ENCODE peak calls at places on chromosomes 13 and 19, in six cellular contexts. J is A549, Z is brain microvascular endothelial cell, Q is fibroblast of pulmonary artery, I is AG09309, L is heart right ventricle. D is an unnamed sample.
A peak's percentile ranks its signal among the peaks of the same experiment; 100 is the strongest.

GRCh38 chr13:31765441-31765840 is 26.1 kb downstream of the RXFP2 start:
- DNase-seq in L (no peak), I (peak; percentile 75), J (no peak), Z (peak; percentile 88), Q (peak; percentile 65), D (peak; percentile 91)

GRCh38 chr13:111212517-111212873 is 97.4 kb downstream of the ARHGEF7 start:
- DNase-seq in Z (no peak), Q (no peak), J (no peak), L (no peak), I (no peak), D (no peak)

GRCh38 chr13:73647417-73647816 is 486.8 kb downstream of the KLF12 start:
- DNase-seq in Z (no peak), J (no peak), I (no peak), Q (no peak), L (no peak), D (no peak)

GRCh38 chr13:23799945-23800344 is 89.3 kb downstream of the MIPEP start:
- DNase-seq in I (no peak), J (no peak), L (no peak), Z (peak; percentile 21), Q (no peak), D (peak; percentile 26)

GRCh38 chr19:49427855-49428546 is 2.8 kb downstream of the GFY start:
- DNase-seq in Z (no peak), J (peak; percentile 62), I (no peak), L (no peak), Q (no peak), D (no peak)

GRCh38 chr13:64525687-64526086 is 2704.4 kb downstream of the PCDH9 start:
- DNase-seq in I (no peak), J (no peak), Q (no peak), L (no peak), Z (no peak), D (no peak)

GRCh38 chr13:42733046-42733445 is 48.3 kb upstream of the FAM216B start:
- DNase-seq in L (no peak), Q (no peak), Z (no peak), I (no peak), J (no peak), D (no peak)

GRCh38 chr19:49398001-49398615 is 10.1 kb downstream of the KASH5 start:
- DNase-seq in Q (no peak), L (no peak), J (no peak), I (no peak), Z (no peak), D (no peak)

GRCh38 chr13:59480857-59481256 is 682.9 kb downstream of the DIAPH3 start:
- DNase-seq in I (no peak), Q (no peak), J (no peak), Z (no peak), L (no peak), D (no peak)

GRCh38 chr13:98265669-98266551 is 88.8 kb upstream of the RNF113B start:
- DNase-seq in L (no peak), I (no peak), J (no peak), Q (no peak), Z (no peak), D (no peak)

GRCh38 chr13:77000475-77000874 is 8.6 kb downstream of the CLN5 start:
- DNase-seq in J (no peak), Z (no peak), I (peak; percentile 56), L (no peak), Q (peak; percentile 46), D (no peak)

GRCh38 chr19:33763661-33764343 is 32.9 kb upstream of the KCTD15 start:
- DNase-seq in I (no peak), Q (no peak), J (no peak), L (no peak), Z (no peak), D (no peak)

GRCh38 chr13:44271031-44271433 is 102.6 kb upstream of the SERP2 start:
- DNase-seq in Z (no peak), I (peak; percentile 45), L (no peak), J (no peak), Q (peak; percentile 54), D (peak; percentile 23)

GRCh38 chr13:83752141-83752540 is 130.1 kb downstream of the SLITRK1 start:
- DNase-seq in L (no peak), J (no peak), Z (peak; percentile 31), Q (peak; percentile 67), I (peak; percentile 13), D (peak; percentile 42)

GRCh38 chr13:33524086-33524485 is 238.5 kb upstream of the STARD13 start:
- DNase-seq in L (no peak), Q (peak; percentile 90), Z (peak; percentile 88), J (no peak), I (peak; percentile 80), D (peak; percentile 93)

GRCh38 chr13:32362574-32362973 is 47.3 kb downstream of the BRCA2 start:
- DNase-seq in Z (no peak), Q (no peak), L (no peak), I (no peak), J (no peak), D (no peak)

GRCh38 chr13:107250626-107251025 is 682.7 kb upstream of the ARGLU1 start:
- DNase-seq in Z (no peak), Q (peak; percentile 1), L (no peak), J (no peak), I (no peak), D (no peak)

GRCh38 chr19:2575734-2576481 is 100.0 kb downstream of the GADD45B start:
- DNase-seq in Q (peak; percentile 85), L (peak; percentile 71), I (no peak), J (no peak), Z (peak; percentile 95), D (peak; percentile 97)

GRCh38 chr13:111460548-111461444 is 140.4 kb downstream of the TEX29 start:
- DNase-seq in J (peak; percentile 6), Z (peak; percentile 44), I (peak; percentile 8), L (peak; percentile 31), Q (peak; percentile 42), D (peak; percentile 43)

GRCh38 chr19:17332677-17333581 is 1.7 kb downstream of the ANO8 start:
- DNase-seq in J (peak; percentile 41), Z (no peak), L (no peak), I (no peak), Q (peak; percentile 49), D (peak; percentile 56)

GRCh38 chr13:102870677-102871415 is 25.0 kb downstream of the ERCC5 start:
- DNase-seq in L (peak; percentile 48), J (peak; percentile 36), I (no peak), Q (peak; percentile 78), Z (peak; percentile 64), D (peak; percentile 72)

GRCh38 chr13:21134475-21134874 is 41.9 kb downstream of the SKA3 start:
- DNase-seq in Z (no peak), J (no peak), L (no peak), Q (no peak), I (no peak), D (no peak)

GRCh38 chr13:21133077-21133476 is 43.3 kb downstream of the SKA3 start:
- DNase-seq in J (no peak), Z (no peak), L (no peak), Q (no peak), I (no peak), D (peak; percentile 13)

GRCh38 chr13:21124853-21125252 is 51.5 kb downstream of the SKA3 start:
- DNase-seq in Z (peak; percentile 10), J (no peak), Q (peak; percentile 67), L (no peak), I (no peak), D (peak; percentile 43)

DNA sequence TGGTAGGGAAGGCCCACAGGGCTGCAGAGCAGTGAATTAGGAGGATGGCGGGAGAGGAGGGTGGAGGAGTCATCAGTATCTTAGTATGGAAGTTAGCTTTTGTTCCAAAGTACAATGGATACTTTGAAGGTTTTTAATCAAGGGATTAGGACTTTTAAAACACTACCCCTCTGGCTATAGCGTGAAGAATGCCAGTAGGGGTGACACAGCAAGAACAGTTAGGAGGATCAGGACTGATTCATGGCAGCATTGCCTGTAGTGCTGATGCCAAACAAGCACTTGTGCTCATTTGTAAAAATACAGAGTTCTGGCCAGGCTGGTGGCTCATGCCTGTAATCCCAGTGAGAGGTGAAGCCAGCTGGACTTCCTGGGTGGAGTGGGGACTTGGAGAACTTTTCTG is 46.2 kb downstream of the SKA3 start:
- DNase-seq in Z (no peak), I (no peak), Q (no peak), J (no peak), L (no peak), D (no peak)
- TF ChIP-seq CTCF in Z (no peak), I (no peak), Q (no peak), J (no peak), L (no peak), D (no peak)

DNA sequence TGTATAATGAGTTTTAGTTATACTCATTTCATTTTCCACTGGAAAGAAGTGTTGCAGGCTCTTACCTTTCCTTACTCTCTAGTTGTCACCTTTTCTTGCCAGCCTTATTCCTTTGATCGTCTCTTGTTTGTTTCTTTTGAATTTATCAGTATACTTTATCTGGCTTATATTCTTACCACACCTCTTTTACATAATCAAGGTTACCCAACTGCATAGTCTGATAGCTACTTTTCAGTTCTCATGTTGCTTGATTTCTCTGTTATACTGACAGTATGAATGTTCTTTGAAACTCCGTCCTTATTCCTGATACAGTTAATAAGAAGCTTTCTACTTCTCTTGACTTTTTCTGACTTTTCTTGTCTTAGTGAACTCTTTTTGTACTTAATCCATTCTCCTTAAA is 4.5 kb downstream of the NDFIP2 start:
- DNase-seq in L (no peak), Q (no peak), Z (no peak), J (no peak), I (no peak), D (no peak)
- H3K4me3 ChIP-seq in L (no peak overlapping the region), Q (no peak overlapping the region), Z (no peak overlapping the region), J (no peak overlapping the region), I (no peak overlapping the region), D (no peak overlapping the region)

GRCh38 chr19:53511933-53512374 is 26.0 kb upstream of the ZNF331 start:
- DNase-seq in L (peak; percentile 51), Z (peak; percentile 47), Q (peak; percentile 71), I (peak; percentile 46), J (no peak), D (peak; percentile 78)
- TF ChIP-seq CTCF in L (peak; percentile 40), Z (peak; percentile 59), Q (peak; percentile 67), I (peak; percentile 83), J (no peak), D (peak; percentile 85)

GRCh38 chr19:18593367-18594095 is 4.9 kb downstream of the REX1BD start:
- DNase-seq in Z (no peak), L (no peak), Q (no peak), J (no peak), I (no peak), D (no peak)

GRCh38 chr19:18596752-18597157 is 8.2 kb downstream of the REX1BD start:
- DNase-seq in I (no peak), Q (peak; percentile 35), Z (no peak), L (no peak), J (no peak), D (peak; percentile 43)

GRCh38 chr19:18591735-18592385 is 3.3 kb downstream of the REX1BD start:
- DNase-seq in L (no peak), Q (no peak), J (no peak), I (peak; percentile 27), Z (no peak), D (no peak)

GRCh38 chr19:18594824-18595373 is 6.3 kb downstream of the REX1BD start:
- DNase-seq in L (no peak), J (no peak), Z (no peak), I (no peak), Q (no peak), D (no peak)

GRCh38 chr19:18594096-18594823 is 5.7 kb downstream of the REX1BD start:
- DNase-seq in I (no peak), L (peak; percentile 62), J (peak; percentile 57), Q (peak; percentile 81), Z (peak; percentile 47), D (peak; percentile 68)
- H3K4me3 ChIP-seq in I (peak overlapping the region; percentile 50), L (peak overlapping the region; percentile 42), J (peak overlapping the region; percentile 29), Q (peak overlapping the region; percentile 39), Z (peak overlapping the region; percentile 42), D (peak overlapping the region; percentile 27)

GRCh38 chr19:10820173-10820572 is 15.8 kb downstream of the TMED1 start:
- DNase-seq in Q (no peak), J (peak; percentile 13), L (no peak), Z (no peak), I (no peak), D (peak; percentile 21)
- TF ChIP-seq CTCF in Q (peak; percentile 31), J (no peak), L (no peak), Z (peak; percentile 58), I (peak; percentile 32), D (peak; percentile 29)

D was measured in cardiac fibroblast.